ENCODE peak calls at places on chromosomes 2 and 18, in eight cellular contexts. A, Q, X, C, U, I, B and J are unnamed samples.

GRCh38 chr18:5238371-5238758 is 41.3 kb upstream of the AKAIN1 start:
- DNase-seq in B (peak), C (no peak), Q (peak), X (peak), U (peak), A (peak), I (peak), J (peak)

GRCh38 chr2:236306825-236307540 is 42.8 kb upstream of the ASB18 start:
- DNase-seq in Q (no peak), I (no peak), A (no peak), B (no peak), U (no peak), C (no peak), X (no peak), J (no peak)

GRCh38 chr2:136057023-136057801 is 60.7 kb downstream of the CXCR4 start:
- DNase-seq in Q (no peak), X (peak), I (no peak), U (no peak), B (no peak), A (no peak), C (no peak), J (no peak)

GRCh38 chr18:23969664-23970063 is 44.9 kb upstream of the TTC39C start:
- DNase-seq in X (no peak), Q (no peak), B (no peak), A (no peak), U (no peak), C (no peak), I (no peak), J (no peak)

GRCh38 chr2:179991344-179991743 is 15.8 kb downstream of the CWC22 start:
- DNase-seq in B (no peak), U (no peak), X (peak), Q (no peak), A (no peak), C (no peak), I (no peak), J (no peak)

GRCh38 chr2:120934891-120935338 is 199.2 kb downstream of the GLI2 start:
- DNase-seq in I (peak), C (peak), U (no peak), A (peak), Q (no peak), X (no peak), B (no peak), J (no peak)

GRCh38 chr2:233542507-233542906 is 24.1 kb downstream of the USP40 start:
- DNase-seq in I (peak), C (no peak), U (no peak), A (peak), Q (no peak), B (peak), X (no peak), J (no peak)

GRCh38 chr2:154836622-154837021 is 138.1 kb downstream of the KCNJ3 start:
- DNase-seq in A (no peak), I (no peak), U (no peak), B (no peak), Q (no peak), X (no peak), C (no peak), J (no peak)

GRCh38 chr18:55097406-55098170 is 138.3 kb upstream of the CCDC68 start:
- DNase-seq in U (no peak), C (no peak), X (no peak), B (no peak), I (no peak), A (no peak), Q (no peak), J (no peak)

GRCh38 chr18:31774477-31774785 is 13.8 kb upstream of the SLC25A52 start:
- DNase-seq in I (no peak), Q (no peak), A (no peak), B (no peak), X (no peak), U (no peak), C (no peak), J (no peak)

GRCh38 chr2:185108588-185108987 is 510.3 kb downstream of the ZNF804A start:
- DNase-seq in I (no peak), A (no peak), B (no peak), Q (no peak), C (no peak), X (no peak), U (no peak), J (no peak)

GRCh38 chr2:36663851-36664715 is 32.4 kb upstream of the VIT start:
- DNase-seq in I (peak), B (no peak), U (peak), C (peak), A (peak), X (peak), Q (no peak), J (peak)

GRCh38 chr2:11506611-11506969 is 27.3 kb upstream of the GREB1 start:
- DNase-seq in B (peak), X (no peak), Q (no peak), I (no peak), U (no peak), A (no peak), C (no peak), J (no peak)

GRCh38 chr2:109128466-109129355 is at the start of gene SH3RF3:
- DNase-seq in I (peak), C (peak), B (peak), U (peak), X (no peak), A (peak), Q (no peak), J (no peak)

GRCh38 chr2:216012133-216012829 is 1.1 kb downstream of the MREG start:
- DNase-seq in C (peak), X (peak), Q (no peak), U (no peak), B (no peak), A (no peak), I (no peak), J (no peak)

GRCh38 chr2:72983500-72984039 is 66.3 kb downstream of the EMX1 start:
- DNase-seq in U (no peak), Q (no peak), I (no peak), A (peak), X (no peak), B (no peak), C (no peak), J (no peak)

GRCh38 chr18:46536215-46536874 is 120.7 kb downstream of the LOXHD1 start:
- DNase-seq in X (no peak), B (no peak), Q (no peak), I (no peak), C (peak), A (no peak), U (no peak), J (no peak)

DNA sequence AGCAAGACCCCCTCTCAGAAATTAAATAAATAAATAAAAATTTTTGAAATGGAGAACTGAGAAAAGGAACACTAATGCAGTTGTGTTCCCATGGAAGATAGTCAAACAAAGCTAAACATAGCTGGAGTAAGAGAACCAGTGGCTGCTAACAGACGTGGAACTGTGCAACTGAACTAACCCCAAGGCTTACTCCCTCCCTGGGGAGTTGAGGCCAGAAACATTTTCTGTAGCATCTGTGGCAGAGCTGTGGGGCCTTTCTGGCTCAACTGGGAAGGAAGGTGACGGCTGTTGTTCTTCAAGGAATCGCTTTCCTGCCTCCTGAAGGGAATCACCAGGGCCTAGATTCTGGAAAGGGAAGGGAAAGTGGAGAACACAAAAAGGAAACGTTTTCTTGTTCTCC is 53.9 kb upstream of the B3GNT2 start:
- DNase-seq in C (no peak), B (no peak), U (peak), Q (no peak), X (peak), A (no peak), I (no peak), J (no peak)
- H3K27ac ChIP-seq in C (no peak), B (no peak), U (no peak), Q (no peak), X (peak), A (no peak), I (no peak), J (no peak)

GRCh38 chr2:7931808-7932207 is 750.0 kb upstream of the ID2 start:
- DNase-seq in A (no peak), X (no peak), B (no peak), I (no peak), C (no peak), U (no peak), Q (no peak), J (no peak)

GRCh38 chr2:7933665-7934064 is 748.2 kb upstream of the ID2 start:
- DNase-seq in A (no peak), Q (no peak), U (no peak), I (no peak), X (no peak), C (no peak), B (no peak), J (no peak)

GRCh38 chr2:7929276-7929675 is 752.6 kb upstream of the ID2 start:
- DNase-seq in I (no peak), A (no peak), C (no peak), U (no peak), B (no peak), X (no peak), Q (no peak), J (no peak)

GRCh38 chr2:7927694-7928093 is 754.2 kb upstream of the ID2 start:
- DNase-seq in B (no peak), I (no peak), C (no peak), A (no peak), Q (no peak), X (no peak), U (no peak), J (no peak)

DNA sequence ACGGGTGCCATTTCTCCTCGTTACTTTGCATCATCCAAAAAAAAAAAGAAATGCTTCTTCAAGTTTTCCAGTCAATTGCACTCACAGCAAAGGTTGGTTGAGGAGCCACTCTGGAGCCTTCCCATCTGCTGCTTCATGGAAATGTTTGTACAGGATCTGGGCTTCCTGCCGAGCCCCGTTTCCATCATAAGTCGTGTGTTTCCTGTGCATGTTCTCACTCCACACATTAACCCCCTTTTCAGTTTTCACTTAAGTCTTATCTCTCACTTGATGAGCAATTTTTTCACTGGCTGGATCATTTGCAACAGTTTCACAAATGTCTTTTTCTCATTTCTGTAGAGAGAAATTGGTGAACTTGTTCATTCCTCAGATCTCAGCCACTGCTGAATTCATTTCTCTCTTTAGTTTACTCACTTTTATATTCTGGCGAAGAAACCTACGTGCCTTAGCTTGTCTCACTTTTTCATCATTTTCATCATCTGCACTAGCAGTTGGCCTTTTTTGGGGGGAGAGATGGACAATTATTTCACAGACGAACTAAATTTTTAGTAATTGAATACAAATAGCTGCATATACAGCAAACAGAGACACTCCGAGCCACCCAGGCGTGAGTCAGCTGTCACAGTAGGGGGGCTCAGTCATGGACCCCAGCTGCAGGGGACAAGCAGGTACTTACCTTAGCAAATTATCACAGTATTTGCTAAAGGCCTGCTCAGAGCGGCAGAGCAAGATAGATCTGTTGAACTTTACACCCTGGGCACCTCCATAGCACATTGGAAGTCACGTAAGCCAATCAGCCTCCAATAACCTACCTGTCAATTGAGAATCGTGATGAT is 750.8 kb upstream of the ID2 start:
- DNase-seq in A (peak), I (peak), U (peak), Q (no peak), C (no peak), X (no peak), B (peak), J (no peak)
- H3K27ac ChIP-seq in A (no peak), I (no peak), U (no peak), Q (no peak), C (no peak), X (no peak), B (no peak), J (no peak)

DNA sequence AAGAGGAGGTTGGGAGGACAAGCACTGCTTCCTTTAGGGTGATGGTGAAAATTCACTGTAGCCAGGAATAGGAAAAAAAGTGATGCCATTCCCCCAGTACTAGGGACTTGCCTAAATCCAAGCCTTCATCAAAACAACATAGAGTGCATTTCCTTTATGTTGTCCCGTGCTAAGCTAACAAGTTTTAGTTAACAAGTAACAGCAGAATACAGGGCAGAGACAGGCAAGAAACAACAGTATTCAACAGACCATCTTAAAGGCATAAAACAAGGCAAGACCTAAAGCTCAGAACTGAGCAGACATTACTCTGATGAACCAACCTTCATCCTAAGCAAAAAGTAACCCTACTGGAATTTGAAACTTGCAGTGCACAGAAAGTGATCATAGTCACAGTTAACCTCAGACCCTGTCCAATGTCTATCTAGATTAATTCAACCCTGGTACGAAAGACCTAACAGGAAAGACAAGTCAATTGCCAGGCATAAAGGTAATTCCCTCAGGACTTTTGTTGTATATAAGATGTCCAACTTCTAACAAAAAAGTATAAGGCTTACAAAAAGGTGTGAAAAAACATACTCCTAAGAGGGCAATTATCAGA is 34.4 kb upstream of the GALNT1 start:
- DNase-seq in U (no peak), A (no peak), I (no peak), B (no peak), X (no peak), C (no peak), Q (no peak), J (no peak)
- H3K27ac ChIP-seq in U (no peak), A (no peak), I (no peak), B (no peak), X (no peak), C (no peak), Q (no peak), J (no peak)

GRCh38 chr18:26869640-26870039 is 4.1 kb upstream of the AQP4 start:
- DNase-seq in B (no peak), U (no peak), Q (no peak), C (no peak), X (no peak), A (no peak), I (no peak), J (no peak)
- H3K27ac ChIP-seq in B (no peak), U (no peak), Q (no peak), C (no peak), X (no peak), A (no peak), I (no peak), J (no peak)

GRCh38 chr2:26363323-26363722 is 16.7 kb upstream of the ADGRF3 start:
- DNase-seq in X (no peak), A (no peak), C (no peak), U (no peak), I (peak), B (no peak), Q (no peak), J (no peak)
- H3K27ac ChIP-seq in X (no peak), A (no peak), C (peak), U (no peak), I (no peak), B (no peak), Q (no peak), J (no peak)

GRCh38 chr2:65636024-65636423 is 203.6 kb upstream of the SPRED2 start:
- DNase-seq in Q (no peak), A (no peak), U (no peak), I (no peak), X (no peak), B (no peak), C (no peak), J (no peak)
- H3K27ac ChIP-seq in Q (no peak), A (no peak), U (no peak), I (no peak), X (no peak), B (no peak), C (no peak), J (no peak)

GRCh38 chr18:28178720-28179119 is 1.8 kb upstream of the CDH2 start:
- DNase-seq in X (no peak), U (no peak), C (no peak), Q (no peak), I (peak), A (no peak), B (no peak), J (no peak)

GRCh38 chr18:28176674-28176932 is 327 bp downstream of the CDH2 start:
- DNase-seq in X (no peak), B (no peak), C (no peak), Q (no peak), I (no peak), A (no peak), U (no peak), J (no peak)

GRCh38 chr18:28175930-28176673 is 828 bp downstream of the CDH2 start:
- DNase-seq in A (no peak), X (no peak), C (peak), I (peak), U (no peak), B (no peak), Q (no peak), J (no peak)

GRCh38 chr18:28177828-28178635 is 1.1 kb upstream of the CDH2 start:
- DNase-seq in X (no peak), I (peak), C (peak), Q (no peak), U (peak), A (no peak), B (peak), J (no peak)

DNA sequence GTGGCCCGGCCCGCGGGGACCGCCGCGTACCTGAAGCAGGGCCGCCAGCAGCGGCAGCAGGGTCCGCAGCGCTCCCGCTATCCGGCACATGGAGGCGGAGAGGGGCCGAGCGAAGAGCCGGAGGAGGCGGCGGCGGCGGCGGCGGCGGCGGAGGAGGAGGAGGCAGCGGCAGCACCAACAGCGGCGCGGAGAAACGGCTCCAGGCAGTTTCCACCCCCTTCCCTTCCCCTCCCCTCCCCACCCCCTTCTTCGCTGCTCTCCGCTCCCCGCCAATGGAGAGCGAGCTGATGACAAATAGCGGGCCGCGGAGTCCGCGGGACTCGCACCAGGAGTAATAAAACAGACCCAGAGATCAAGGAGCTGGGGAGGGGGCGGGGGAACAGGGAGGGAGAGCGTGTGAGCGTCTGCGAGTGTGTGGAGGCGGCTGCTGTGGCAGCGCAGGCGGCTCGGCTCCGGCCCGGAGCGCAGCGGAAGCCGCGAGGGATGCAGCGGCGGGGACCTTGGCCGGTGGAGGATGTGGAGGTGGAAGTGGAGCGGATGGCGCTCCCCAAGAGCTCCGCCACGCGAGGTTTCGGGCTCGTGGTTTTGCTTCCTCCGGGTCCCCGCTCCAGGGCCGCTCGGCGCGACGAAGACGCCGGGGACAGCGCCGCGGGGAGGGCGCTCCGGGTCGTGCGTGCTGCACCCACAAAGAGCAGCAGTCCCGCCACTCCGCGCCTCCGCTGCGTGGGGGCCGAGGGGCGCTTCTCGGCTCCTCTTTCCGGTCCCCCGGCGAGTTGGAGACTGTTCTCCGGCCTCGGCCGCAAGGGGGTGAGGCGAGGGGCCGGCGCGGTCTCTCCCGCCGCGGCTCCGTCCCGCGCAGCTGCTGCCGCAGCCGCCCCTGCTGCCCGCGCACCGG is at the start of gene CDH2:
- DNase-seq in I (peak), C (peak), U (peak), X (no peak), A (no peak), Q (no peak), B (peak), J (no peak)
- H3K27ac ChIP-seq in I (peak), C (no peak), U (peak), X (no peak), A (no peak), Q (no peak), B (peak), J (no peak)

DNA sequence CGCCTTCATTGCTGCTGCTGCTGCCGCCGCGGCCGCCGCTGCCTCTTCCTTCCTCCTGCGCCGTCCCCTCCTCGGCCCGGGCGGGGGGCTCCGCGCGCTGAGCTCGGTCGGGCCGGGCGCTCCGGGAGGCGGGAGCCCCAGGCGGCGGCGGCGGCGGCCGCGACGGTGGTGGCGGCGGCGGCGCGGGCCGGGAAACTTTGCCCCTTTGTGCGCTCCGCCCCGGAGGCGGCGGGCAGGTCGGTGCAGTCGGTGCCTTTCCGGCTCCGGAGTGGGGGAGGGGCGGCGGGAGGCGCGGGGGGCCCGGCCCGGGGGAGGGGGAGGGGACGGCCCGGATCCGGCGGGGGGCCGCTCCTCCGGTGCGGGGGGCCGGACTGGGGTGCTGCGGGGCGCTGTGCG is 210 bp downstream of the TET3 start:
- DNase-seq in C (peak), U (peak), A (peak), B (peak), X (no peak), Q (peak), I (no peak), J (peak)
- H3K27ac ChIP-seq in C (peak), U (no peak), A (peak), B (no peak), X (no peak), Q (no peak), I (no peak), J (no peak)

GRCh38 chr2:172919732-172920131 is 155.9 kb upstream of the MAP3K20 start:
- DNase-seq in C (no peak), B (no peak), X (no peak), Q (no peak), A (no peak), I (no peak), U (no peak), J (no peak)
- H3K27ac ChIP-seq in C (no peak), B (no peak), X (no peak), Q (no peak), A (no peak), I (no peak), U (no peak), J (no peak)

DNA sequence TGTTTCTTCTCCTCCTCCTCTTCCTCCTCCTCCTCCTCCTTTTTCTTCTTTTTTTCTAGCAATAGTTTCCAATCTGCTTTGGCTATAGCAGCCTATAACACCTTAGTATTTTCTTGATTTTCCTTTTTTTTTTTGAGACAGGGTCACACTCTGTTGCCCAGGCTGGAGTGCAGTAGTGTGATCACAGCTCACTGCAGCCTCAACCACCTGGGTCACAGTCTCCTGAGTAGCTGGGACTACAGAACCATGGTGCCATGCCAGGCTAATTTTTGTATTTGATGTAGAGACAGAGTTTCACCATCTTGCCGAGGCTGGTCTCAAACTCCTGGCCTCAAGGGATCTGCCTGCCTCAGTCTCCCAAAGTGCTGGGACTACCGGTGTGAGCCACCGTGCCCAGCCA is 10.7 kb upstream of the THNSL2 start:
- DNase-seq in I (no peak), A (no peak), C (no peak), B (no peak), X (no peak), U (no peak), Q (no peak), J (no peak)
- H3K27ac ChIP-seq in I (no peak), A (no peak), C (no peak), B (no peak), X (no peak), U (no peak), Q (no peak), J (no peak)